ENCODE peak calls at places on chromosomes 16 and 17, in four cellular contexts. A is heart right ventricle, V is astrocyte of the spinal cord, H is progenitor cell of endocrine pancreas. R is an unnamed sample.

GRCh38 chr16:73771676-73772075 is 524.9 kb upstream of the PSMD7 start:
- DNase-seq in V (peak; percentile 63), H (no peak), A (no peak), R (no peak)

GRCh38 chr16:31875112-31875803 is 1.7 kb downstream of the ZNF267 start:
- DNase-seq in H (no peak), A (no peak), V (peak; percentile 29), R (no peak)

GRCh38 chr17:64250211-64250835 is 12.7 kb downstream of the TEX2 start:
- DNase-seq in V (no peak), A (no peak), H (no peak), R (no peak)

GRCh38 chr16:14388243-14388642 is 241.8 kb downstream of the PARN start:
- DNase-seq in H (no peak), A (no peak), V (no peak), R (no peak)

GRCh38 chr16:57525761-57526160 is 10.6 kb downstream of the CCDC102A start:
- DNase-seq in H (no peak), V (no peak), A (no peak), R (no peak)

GRCh38 chr17:79942011-79942405 is 93.7 kb downstream of the TBC1D16 start:
- DNase-seq in V (no peak), A (no peak), H (no peak), R (no peak)

GRCh38 chr16:65229191-65229662 is 107.4 kb upstream of the CDH11 start:
- DNase-seq in H (no peak), A (no peak), V (no peak), R (no peak)

GRCh38 chr16:86649875-86650274 is 71.5 kb downstream of the FOXL1 start:
- DNase-seq in H (no peak), A (no peak), V (no peak), R (no peak)

GRCh38 chr17:43791589-43791988 is 11.4 kb downstream of the CFAP97D1 start:
- DNase-seq in H (no peak), A (no peak), V (peak; percentile 45), R (no peak)

GRCh38 chr17:82754297-82755208 is 2.7 kb downstream of the TBCD start:
- DNase-seq in V (peak; percentile 55), A (no peak), H (no peak), R (no peak)

GRCh38 chr17:76452102-76452645 is 778 bp downstream of the UBE2O start:
- DNase-seq in H (no peak), V (no peak), A (no peak), R (no peak)

GRCh38 chr17:78242024-78242742 is 10.8 kb downstream of the TMEM235 start:
- DNase-seq in A (no peak), V (no peak), H (no peak), R (peak; percentile 89)

GRCh38 chr17:56045907-56046306 is 107.4 kb upstream of the ANKFN1 start:
- DNase-seq in V (no peak), H (no peak), A (no peak), R (no peak)

GRCh38 chr17:68514809-68515208 is 2.6 kb downstream of the PRKAR1A start:
- DNase-seq in H (no peak), A (no peak), V (peak; percentile 62), R (no peak)

GRCh38 chr16:15833551-15833950 is 23.3 kb downstream of the MYH11 start:
- DNase-seq in V (no peak), H (no peak), A (no peak), R (no peak)

GRCh38 chr16:11672206-11673090 is 4.2 kb downstream of the SNN start:
- DNase-seq in H (no peak), A (peak; percentile 53), V (no peak), R (no peak)

GRCh38 chr16:48478418-48478817 is 93.2 kb upstream of the SIAH1 start:
- DNase-seq in H (no peak), A (no peak), V (no peak), R (no peak)

GRCh38 chr17:38616361-38616760 is 10.6 kb upstream of the SRCIN1 start:
- DNase-seq in H (no peak), V (no peak), A (no peak), R (no peak)

GRCh38 chr16:57256601-57257395 is 11.7 kb downstream of the ARL2BP start:
- DNase-seq in H (no peak), V (no peak), A (no peak), R (no peak)

DNA sequence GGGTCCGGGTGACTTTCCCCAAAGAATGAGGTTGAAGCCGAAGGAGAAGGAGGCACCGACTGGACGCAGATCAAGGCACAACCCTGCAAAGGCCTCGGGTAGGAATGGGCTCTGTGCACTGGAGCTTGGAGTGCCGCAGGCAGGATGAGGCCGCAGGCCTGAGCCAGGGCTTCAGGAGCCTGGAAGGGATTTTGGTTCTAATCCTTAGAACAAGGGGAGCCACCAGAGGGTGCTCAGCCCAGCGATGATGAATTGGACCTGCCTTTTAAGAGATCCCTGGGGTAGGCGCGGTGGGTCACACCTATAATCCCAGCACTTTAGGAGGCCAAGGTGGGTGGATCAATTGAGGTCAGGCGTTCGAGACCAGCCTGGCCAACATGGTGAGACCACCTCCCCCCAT is 8.1 kb downstream of the CIBAR2 start:
- DNase-seq in H (no peak), V (no peak), A (no peak), R (no peak)
- TF ChIP-seq CTCF in H (no peak), V (no peak), A (no peak), R (no peak)

DNA sequence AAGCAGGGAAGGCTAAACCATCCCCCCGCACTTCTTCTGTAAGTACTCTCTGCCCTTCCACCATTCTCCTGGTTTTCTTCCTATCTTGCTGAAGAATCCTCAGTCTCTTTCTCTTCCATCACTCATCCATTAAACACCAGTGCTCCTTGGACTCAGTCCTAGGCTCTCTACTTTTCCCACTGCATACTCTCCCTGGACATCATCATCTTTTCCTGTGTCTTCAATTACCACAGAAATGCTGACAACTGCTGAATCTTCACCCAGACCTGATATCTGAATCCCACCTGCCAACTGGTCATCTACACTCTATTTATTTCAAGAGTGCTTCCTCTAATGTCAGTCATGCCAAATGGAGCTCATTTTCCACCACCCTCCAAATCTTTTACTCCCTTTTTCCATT is 53.8 kb upstream of the ARL6IP1 start:
- DNase-seq in A (no peak), H (no peak), V (no peak), R (no peak)
- TF ChIP-seq CTCF in A (no peak), H (no peak), V (no peak), R (no peak)

GRCh38 chr17:1714980-1715802 is 5.0 kb upstream of the TLCD2 start:
- DNase-seq in A (peak; percentile 92), H (peak; percentile 43), V (peak; percentile 91), R (peak; percentile 90)

GRCh38 chr17:1714488-1714979 is 4.4 kb upstream of the TLCD2 start:
- DNase-seq in H (peak; percentile 86), V (peak; percentile 98), A (peak; percentile 100), R (peak; percentile 77)

GRCh38 chr17:1713160-1713877 is 3.1 kb upstream of the TLCD2 start:
- DNase-seq in A (no peak), H (no peak), V (no peak), R (no peak)

GRCh38 chr17:1712271-1712670 is 2.1 kb upstream of the TLCD2 start:
- DNase-seq in V (no peak), H (no peak), A (no peak), R (no peak)

GRCh38 chr17:1713878-1714487 is 3.8 kb upstream of the TLCD2 start:
- DNase-seq in V (no peak), A (no peak), H (peak; percentile 41), R (no peak)
- TF ChIP-seq CTCF in V (peak; percentile 45), A (peak; percentile 25), H (peak; percentile 69), R (no peak)

GRCh38 chr17:74268554-74268953 is 5.5 kb upstream of the DNAI2 start:
- DNase-seq in A (no peak), H (no peak), V (no peak), R (no peak)

GRCh38 chr17:74271281-74271680 is 2.8 kb upstream of the DNAI2 start:
- DNase-seq in H (no peak), A (no peak), V (no peak), R (no peak)

GRCh38 chr17:74268052-74268451 is 6.0 kb upstream of the DNAI2 start:
- DNase-seq in H (no peak), V (no peak), A (no peak), R (no peak)

GRCh38 chr17:74270333-74270732 is 3.7 kb upstream of the DNAI2 start:
- DNase-seq in V (no peak), H (no peak), A (no peak), R (no peak)

GRCh38 chr17:74267579-74267978 is 6.5 kb upstream of the DNAI2 start:
- DNase-seq in A (no peak), V (no peak), H (no peak), R (no peak)
- TF ChIP-seq CTCF in A (no peak), V (no peak), H (no peak), R (no peak)

DNA sequence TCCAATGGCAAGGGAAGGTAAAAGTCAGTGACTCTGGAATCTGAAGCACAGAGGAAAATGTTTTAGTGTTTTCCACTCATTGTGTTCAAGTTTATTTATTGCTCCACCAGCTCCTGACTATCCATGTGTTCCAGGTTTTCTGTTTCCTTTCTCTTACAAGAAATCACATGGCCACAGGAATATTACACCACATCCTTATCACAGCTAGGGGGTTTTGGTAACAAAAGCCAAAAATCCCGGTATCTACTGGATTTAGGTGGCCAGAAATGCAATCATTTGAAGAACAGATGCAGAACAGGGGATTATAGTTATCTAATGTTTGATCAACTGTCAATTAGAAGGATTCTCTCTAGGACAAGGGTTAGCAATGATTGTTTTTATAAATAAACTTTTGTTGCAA is 47.9 kb downstream of the STH start:
- DNase-seq in V (no peak), A (no peak), H (no peak), R (no peak)
- TF ChIP-seq CTCF in V (no peak), A (no peak), H (no peak), R (no peak)